ENCODE peak calls at places on chromosomes 12 and 14, in nine cellular contexts. One of them, this sample, is unnamed.

GRCh38 chr14:99427632-99428315 is 52.9 kb downstream of the SETD3 start:
- DNase-seq in anterior cingulate cortex: no peak
- DNase-seq in NCI-H1092: no peak
- DNase-seq in mucosa of descending colon: no peak
- DNase-seq in bronchial epithelial cell: no peak
- DNase-seq in heart left ventricle: no peak
- DNase-seq in lower lobe of right lung: no peak
- DNase-seq in HCEC 1CT: no peak
- DNase-seq in activated CD8-positive, alpha-beta memory T cell treated with anti-CD3 and anti-CD28 coated beads for 48 hours: no peak
- DNase-seq in this sample: no peak

GRCh38 chr12:121903202-121903601 is 14.6 kb downstream of the PSMD9 start:
- DNase-seq in anterior cingulate cortex: no peak
- DNase-seq in NCI-H1092: no peak
- DNase-seq in mucosa of descending colon: no peak
- DNase-seq in bronchial epithelial cell: no peak
- DNase-seq in heart left ventricle: no peak
- DNase-seq in lower lobe of right lung: no peak
- DNase-seq in HCEC 1CT: no peak
- DNase-seq in activated CD8-positive, alpha-beta memory T cell treated with anti-CD3 and anti-CD28 coated beads for 48 hours: no peak
- DNase-seq in this sample: no peak

GRCh38 chr12:4421590-4422031 is 24.0 kb downstream of the FGF6 start:
- DNase-seq in anterior cingulate cortex: no peak
- DNase-seq in NCI-H1092: peak; percentile 19
- DNase-seq in mucosa of descending colon: peak; percentile 51
- DNase-seq in bronchial epithelial cell: peak; percentile 38
- DNase-seq in heart left ventricle: no peak
- DNase-seq in lower lobe of right lung: no peak
- DNase-seq in HCEC 1CT: peak; percentile 38
- DNase-seq in activated CD8-positive, alpha-beta memory T cell treated with anti-CD3 and anti-CD28 coated beads for 48 hours: no peak
- DNase-seq in this sample: peak; percentile 73

GRCh38 chr12:121915841-121916321 is 2.5 kb upstream of the CFAP251 start:
- DNase-seq in anterior cingulate cortex: no peak
- DNase-seq in NCI-H1092: no peak
- DNase-seq in mucosa of descending colon: no peak
- DNase-seq in bronchial epithelial cell: peak; percentile 73
- DNase-seq in heart left ventricle: no peak
- DNase-seq in lower lobe of right lung: no peak
- DNase-seq in HCEC 1CT: no peak
- DNase-seq in activated CD8-positive, alpha-beta memory T cell treated with anti-CD3 and anti-CD28 coated beads for 48 hours: no peak
- DNase-seq in this sample: no peak

GRCh38 chr14:93303659-93304058 is 29.2 kb downstream of the BTBD7 start:
- DNase-seq in anterior cingulate cortex: no peak
- DNase-seq in NCI-H1092: no peak
- DNase-seq in mucosa of descending colon: no peak
- DNase-seq in bronchial epithelial cell: no peak
- DNase-seq in heart left ventricle: peak; percentile 35
- DNase-seq in lower lobe of right lung: no peak
- DNase-seq in HCEC 1CT: no peak
- DNase-seq in activated CD8-positive, alpha-beta memory T cell treated with anti-CD3 and anti-CD28 coated beads for 48 hours: no peak
- DNase-seq in this sample: no peak

GRCh38 chr12:109294286-109294796 is 14.7 kb downstream of the FOXN4 start:
- DNase-seq in anterior cingulate cortex: no peak
- DNase-seq in NCI-H1092: no peak
- DNase-seq in mucosa of descending colon: no peak
- DNase-seq in bronchial epithelial cell: no peak
- DNase-seq in heart left ventricle: no peak
- DNase-seq in lower lobe of right lung: no peak
- DNase-seq in HCEC 1CT: no peak
- DNase-seq in activated CD8-positive, alpha-beta memory T cell treated with anti-CD3 and anti-CD28 coated beads for 48 hours: no peak
- DNase-seq in this sample: no peak

GRCh38 chr12:11762723-11763326 is 113.4 kb downstream of the ETV6 start:
- DNase-seq in anterior cingulate cortex: no peak
- DNase-seq in NCI-H1092: no peak
- DNase-seq in mucosa of descending colon: no peak
- DNase-seq in bronchial epithelial cell: no peak
- DNase-seq in heart left ventricle: no peak
- DNase-seq in lower lobe of right lung: no peak
- DNase-seq in HCEC 1CT: no peak
- DNase-seq in activated CD8-positive, alpha-beta memory T cell treated with anti-CD3 and anti-CD28 coated beads for 48 hours: no peak
- DNase-seq in this sample: no peak

GRCh38 chr12:74890237-74890599 is 319.4 kb downstream of the KCNC2 start:
- DNase-seq in anterior cingulate cortex: no peak
- DNase-seq in NCI-H1092: no peak
- DNase-seq in mucosa of descending colon: no peak
- DNase-seq in bronchial epithelial cell: peak; percentile 95
- DNase-seq in heart left ventricle: no peak
- DNase-seq in lower lobe of right lung: no peak
- DNase-seq in HCEC 1CT: peak; percentile 97
- DNase-seq in activated CD8-positive, alpha-beta memory T cell treated with anti-CD3 and anti-CD28 coated beads for 48 hours: no peak
- DNase-seq in this sample: peak; percentile 64

GRCh38 chr12:121404734-121405133 is 4.8 kb downstream of the RNF34 start:
- DNase-seq in anterior cingulate cortex: no peak
- DNase-seq in NCI-H1092: peak; percentile 38
- DNase-seq in mucosa of descending colon: peak; percentile 34
- DNase-seq in bronchial epithelial cell: no peak
- DNase-seq in heart left ventricle: no peak
- DNase-seq in lower lobe of right lung: no peak
- DNase-seq in HCEC 1CT: no peak
- DNase-seq in activated CD8-positive, alpha-beta memory T cell treated with anti-CD3 and anti-CD28 coated beads for 48 hours: no peak
- DNase-seq in this sample: no peak

GRCh38 chr14:23121401-23121800 is 2.3 kb upstream of the CEBPE start:
- DNase-seq in anterior cingulate cortex: no peak
- DNase-seq in NCI-H1092: no peak
- DNase-seq in mucosa of descending colon: no peak
- DNase-seq in bronchial epithelial cell: peak; percentile 15
- DNase-seq in heart left ventricle: peak; percentile 50
- DNase-seq in lower lobe of right lung: no peak
- DNase-seq in HCEC 1CT: no peak
- DNase-seq in activated CD8-positive, alpha-beta memory T cell treated with anti-CD3 and anti-CD28 coated beads for 48 hours: no peak
- DNase-seq in this sample: peak; percentile 43

GRCh38 chr14:26872930-26873470 is 275.2 kb upstream of the NOVA1 start:
- DNase-seq in anterior cingulate cortex: no peak
- DNase-seq in NCI-H1092: no peak
- DNase-seq in mucosa of descending colon: no peak
- DNase-seq in bronchial epithelial cell: no peak
- DNase-seq in heart left ventricle: no peak
- DNase-seq in lower lobe of right lung: no peak
- DNase-seq in HCEC 1CT: no peak
- DNase-seq in activated CD8-positive, alpha-beta memory T cell treated with anti-CD3 and anti-CD28 coated beads for 48 hours: no peak
- DNase-seq in this sample: no peak

GRCh38 chr12:18923721-18924120 is 185.8 kb downstream of the CAPZA3 start:
- DNase-seq in anterior cingulate cortex: no peak
- DNase-seq in NCI-H1092: no peak
- DNase-seq in mucosa of descending colon: no peak
- DNase-seq in bronchial epithelial cell: no peak
- DNase-seq in heart left ventricle: no peak
- DNase-seq in lower lobe of right lung: no peak
- DNase-seq in HCEC 1CT: no peak
- DNase-seq in activated CD8-positive, alpha-beta memory T cell treated with anti-CD3 and anti-CD28 coated beads for 48 hours: no peak
- DNase-seq in this sample: no peak

GRCh38 chr12:71626098-71626497 is 37.5 kb downstream of the ZFC3H1 start:
- DNase-seq in anterior cingulate cortex: no peak
- DNase-seq in NCI-H1092: no peak
- DNase-seq in mucosa of descending colon: peak; percentile 9
- DNase-seq in bronchial epithelial cell: no peak
- DNase-seq in heart left ventricle: no peak
- DNase-seq in lower lobe of right lung: no peak
- DNase-seq in HCEC 1CT: no peak
- DNase-seq in activated CD8-positive, alpha-beta memory T cell treated with anti-CD3 and anti-CD28 coated beads for 48 hours: no peak
- DNase-seq in this sample: no peak

GRCh38 chr14:55221186-55221585 is 29.8 kb upstream of the DLGAP5 start:
- DNase-seq in anterior cingulate cortex: no peak
- DNase-seq in NCI-H1092: no peak
- DNase-seq in mucosa of descending colon: no peak
- DNase-seq in bronchial epithelial cell: peak; percentile 74
- DNase-seq in heart left ventricle: no peak
- DNase-seq in lower lobe of right lung: no peak
- DNase-seq in HCEC 1CT: peak; percentile 83
- DNase-seq in activated CD8-positive, alpha-beta memory T cell treated with anti-CD3 and anti-CD28 coated beads for 48 hours: no peak
- DNase-seq in this sample: peak; percentile 50

GRCh38 chr14:95387826-95388445 is 68.2 kb upstream of the CLMN start:
- DNase-seq in anterior cingulate cortex: no peak
- DNase-seq in NCI-H1092: no peak
- DNase-seq in mucosa of descending colon: no peak
- DNase-seq in bronchial epithelial cell: no peak
- DNase-seq in heart left ventricle: no peak
- DNase-seq in lower lobe of right lung: no peak
- DNase-seq in HCEC 1CT: no peak
- DNase-seq in activated CD8-positive, alpha-beta memory T cell treated with anti-CD3 and anti-CD28 coated beads for 48 hours: no peak
- DNase-seq in this sample: no peak

GRCh38 chr12:81077686-81078441 is at the start of gene ACSS3:
- DNase-seq in anterior cingulate cortex: peak; percentile 10
- DNase-seq in NCI-H1092: no peak
- DNase-seq in mucosa of descending colon: peak; percentile 4
- DNase-seq in bronchial epithelial cell: peak; percentile 4
- DNase-seq in heart left ventricle: peak; percentile 76
- DNase-seq in lower lobe of right lung: peak; percentile 78
- DNase-seq in HCEC 1CT: peak; percentile 4
- DNase-seq in activated CD8-positive, alpha-beta memory T cell treated with anti-CD3 and anti-CD28 coated beads for 48 hours: no peak
- DNase-seq in this sample: peak; percentile 37

GRCh38 chr12:10667581-10667980 is 6.3 kb downstream of the STYK1 start:
- DNase-seq in anterior cingulate cortex: no peak
- DNase-seq in NCI-H1092: no peak
- DNase-seq in mucosa of descending colon: no peak
- DNase-seq in bronchial epithelial cell: no peak
- DNase-seq in heart left ventricle: no peak
- DNase-seq in lower lobe of right lung: no peak
- DNase-seq in HCEC 1CT: no peak
- DNase-seq in activated CD8-positive, alpha-beta memory T cell treated with anti-CD3 and anti-CD28 coated beads for 48 hours: no peak
- DNase-seq in this sample: no peak

GRCh38 chr14:24673534-24674203 is 39.7 kb upstream of the GZMB start:
- DNase-seq in anterior cingulate cortex: no peak
- DNase-seq in NCI-H1092: no peak
- DNase-seq in mucosa of descending colon: peak; percentile 37
- DNase-seq in bronchial epithelial cell: peak; percentile 86
- DNase-seq in heart left ventricle: no peak
- DNase-seq in lower lobe of right lung: no peak
- DNase-seq in HCEC 1CT: no peak
- DNase-seq in activated CD8-positive, alpha-beta memory T cell treated with anti-CD3 and anti-CD28 coated beads for 48 hours: no peak
- DNase-seq in this sample: no peak

GRCh38 chr14:56357478-56357877 is 222.1 kb upstream of the TMEM260 start:
- DNase-seq in anterior cingulate cortex: no peak
- DNase-seq in NCI-H1092: no peak
- DNase-seq in mucosa of descending colon: no peak
- DNase-seq in bronchial epithelial cell: no peak
- DNase-seq in heart left ventricle: no peak
- DNase-seq in lower lobe of right lung: no peak
- DNase-seq in HCEC 1CT: no peak
- DNase-seq in activated CD8-positive, alpha-beta memory T cell treated with anti-CD3 and anti-CD28 coated beads for 48 hours: no peak
- DNase-seq in this sample: no peak

GRCh38 chr12:68884251-68884650 is 48.7 kb downstream of the CPM start:
- DNase-seq in anterior cingulate cortex: no peak
- DNase-seq in NCI-H1092: no peak
- DNase-seq in mucosa of descending colon: no peak
- DNase-seq in bronchial epithelial cell: no peak
- DNase-seq in heart left ventricle: no peak
- DNase-seq in lower lobe of right lung: no peak
- DNase-seq in HCEC 1CT: no peak
- DNase-seq in activated CD8-positive, alpha-beta memory T cell treated with anti-CD3 and anti-CD28 coated beads for 48 hours: no peak
- DNase-seq in this sample: no peak

GRCh38 chr14:102426796-102427195 is 64.1 kb downstream of the TECPR2 start:
- DNase-seq in anterior cingulate cortex: no peak
- DNase-seq in NCI-H1092: no peak
- DNase-seq in mucosa of descending colon: no peak
- DNase-seq in bronchial epithelial cell: no peak
- DNase-seq in heart left ventricle: no peak
- DNase-seq in lower lobe of right lung: no peak
- DNase-seq in HCEC 1CT: no peak
- DNase-seq in activated CD8-positive, alpha-beta memory T cell treated with anti-CD3 and anti-CD28 coated beads for 48 hours: no peak
- DNase-seq in this sample: no peak

GRCh38 chr12:12877789-12878455 is 13.4 kb upstream of the GPRC5A start:
- DNase-seq in anterior cingulate cortex: no peak
- DNase-seq in NCI-H1092: no peak
- DNase-seq in mucosa of descending colon: no peak
- DNase-seq in bronchial epithelial cell: no peak
- DNase-seq in heart left ventricle: no peak
- DNase-seq in lower lobe of right lung: no peak
- DNase-seq in HCEC 1CT: no peak
- DNase-seq in activated CD8-positive, alpha-beta memory T cell treated with anti-CD3 and anti-CD28 coated beads for 48 hours: no peak
- DNase-seq in this sample: no peak

GRCh38 chr12:76106631-76107030 is 22.1 kb upstream of the NAP1L1 start:
- DNase-seq in anterior cingulate cortex: no peak
- DNase-seq in NCI-H1092: no peak
- DNase-seq in mucosa of descending colon: no peak
- DNase-seq in bronchial epithelial cell: no peak
- DNase-seq in heart left ventricle: no peak
- DNase-seq in lower lobe of right lung: no peak
- DNase-seq in HCEC 1CT: no peak
- DNase-seq in activated CD8-positive, alpha-beta memory T cell treated with anti-CD3 and anti-CD28 coated beads for 48 hours: no peak
- DNase-seq in this sample: no peak

GRCh38 chr12:117111386-117112267 is 12.4 kb upstream of the TESC start:
- DNase-seq in anterior cingulate cortex: no peak
- DNase-seq in NCI-H1092: peak; percentile 76
- DNase-seq in mucosa of descending colon: no peak
- DNase-seq in bronchial epithelial cell: no peak
- DNase-seq in heart left ventricle: no peak
- DNase-seq in lower lobe of right lung: no peak
- DNase-seq in HCEC 1CT: no peak
- DNase-seq in activated CD8-positive, alpha-beta memory T cell treated with anti-CD3 and anti-CD28 coated beads for 48 hours: no peak
- DNase-seq in this sample: no peak

GRCh38 chr14:104587641-104588040 is 8.1 kb downstream of the C14orf180 start:
- DNase-seq in anterior cingulate cortex: no peak
- DNase-seq in NCI-H1092: no peak
- DNase-seq in mucosa of descending colon: no peak
- DNase-seq in bronchial epithelial cell: no peak
- DNase-seq in heart left ventricle: no peak
- DNase-seq in lower lobe of right lung: no peak
- DNase-seq in HCEC 1CT: no peak
- DNase-seq in activated CD8-positive, alpha-beta memory T cell treated with anti-CD3 and anti-CD28 coated beads for 48 hours: no peak
- DNase-seq in this sample: no peak

GRCh38 chr12:14710632-14711324 is 14.4 kb upstream of the GUCY2C start:
- DNase-seq in anterior cingulate cortex: no peak
- DNase-seq in NCI-H1092: no peak
- DNase-seq in mucosa of descending colon: no peak
- DNase-seq in bronchial epithelial cell: no peak
- DNase-seq in heart left ventricle: no peak
- DNase-seq in lower lobe of right lung: no peak
- DNase-seq in HCEC 1CT: no peak
- DNase-seq in activated CD8-positive, alpha-beta memory T cell treated with anti-CD3 and anti-CD28 coated beads for 48 hours: no peak
- DNase-seq in this sample: no peak

GRCh38 chr12:124233846-124234620 is 60.9 kb upstream of the RFLNA start:
- DNase-seq in anterior cingulate cortex: no peak
- DNase-seq in NCI-H1092: no peak
- DNase-seq in mucosa of descending colon: no peak
- DNase-seq in bronchial epithelial cell: peak; percentile 74
- DNase-seq in heart left ventricle: no peak
- DNase-seq in lower lobe of right lung: no peak
- DNase-seq in HCEC 1CT: no peak
- DNase-seq in activated CD8-positive, alpha-beta memory T cell treated with anti-CD3 and anti-CD28 coated beads for 48 hours: no peak
- DNase-seq in this sample: no peak

GRCh38 chr14:33894339-33894738 is 56.5 kb downstream of the EGLN3 start:
- DNase-seq in anterior cingulate cortex: no peak
- DNase-seq in NCI-H1092: no peak
- DNase-seq in mucosa of descending colon: no peak
- DNase-seq in bronchial epithelial cell: no peak
- DNase-seq in heart left ventricle: no peak
- DNase-seq in lower lobe of right lung: no peak
- DNase-seq in HCEC 1CT: no peak
- DNase-seq in activated CD8-positive, alpha-beta memory T cell treated with anti-CD3 and anti-CD28 coated beads for 48 hours: no peak
- DNase-seq in this sample: no peak

GRCh38 chr12:90514325-90514724 is 440.7 kb downstream of the CCER1 start:
- DNase-seq in anterior cingulate cortex: no peak
- DNase-seq in NCI-H1092: no peak
- DNase-seq in mucosa of descending colon: no peak
- DNase-seq in bronchial epithelial cell: no peak
- DNase-seq in heart left ventricle: no peak
- DNase-seq in lower lobe of right lung: no peak
- DNase-seq in HCEC 1CT: peak; percentile 68
- DNase-seq in activated CD8-positive, alpha-beta memory T cell treated with anti-CD3 and anti-CD28 coated beads for 48 hours: no peak
- DNase-seq in this sample: no peak

GRCh38 chr12:84136862-84137367 is 775.7 kb downstream of the SLC6A15 start:
- DNase-seq in anterior cingulate cortex: no peak
- DNase-seq in NCI-H1092: no peak
- DNase-seq in mucosa of descending colon: no peak
- DNase-seq in bronchial epithelial cell: peak; percentile 94
- DNase-seq in heart left ventricle: no peak
- DNase-seq in lower lobe of right lung: no peak
- DNase-seq in HCEC 1CT: peak; percentile 81
- DNase-seq in activated CD8-positive, alpha-beta memory T cell treated with anti-CD3 and anti-CD28 coated beads for 48 hours: no peak
- DNase-seq in this sample: no peak

GRCh38 chr12:64255249-64255648 is 33.2 kb upstream of the KICS2 start:
- DNase-seq in anterior cingulate cortex: no peak
- DNase-seq in NCI-H1092: no peak
- DNase-seq in mucosa of descending colon: no peak
- DNase-seq in bronchial epithelial cell: no peak
- DNase-seq in heart left ventricle: no peak
- DNase-seq in lower lobe of right lung: no peak
- DNase-seq in HCEC 1CT: no peak
- DNase-seq in activated CD8-positive, alpha-beta memory T cell treated with anti-CD3 and anti-CD28 coated beads for 48 hours: no peak
- DNase-seq in this sample: no peak

This sample was measured in AG08396.